ENCODE peak calls at places on chromosomes 16 and 17, in nine cellular contexts. Q is astrocyte, G is NB4, I is cardiac muscle cell, U is thoracic aorta, A is RWPE2, N is astrocyte of the spinal cord, E is Peyer's patch, F is HFF-Myc. X is an unnamed sample.

GRCh38 chr17:39672522-39673334 is 4.5 kb downstream of the PNMT start:
- DNase-seq in Q (no peak), G (no peak), I (no peak), U (no peak), A (no peak), N (no peak), E (no peak), F (no peak), X (no peak)

GRCh38 chr16:24141466-24141865 is 114.7 kb upstream of the CACNG3 start:
- DNase-seq in Q (no peak), G (no peak), I (no peak), U (no peak), A (no peak), N (no peak), E (no peak), F (no peak), X (no peak)

GRCh38 chr16:3580271-3580670 is 3.1 kb upstream of the NLRC3 start:
- DNase-seq in Q (no peak), G (peak), I (no peak), U (no peak), A (no peak), N (no peak), E (no peak), F (no peak), X (no peak)

GRCh38 chr17:81858967-81859905 is 1.1 kb downstream of the P4HB start:
- DNase-seq in Q (no peak), G (peak), I (no peak), U (no peak), A (no peak), N (no peak), E (no peak), F (no peak), X (peak)

GRCh38 chr17:7589891-7590611 is at the start of gene SOX15:
- DNase-seq in Q (peak), G (no peak), I (no peak), U (no peak), A (peak), N (peak), E (no peak), F (no peak), X (no peak)

GRCh38 chr17:3683054-3683511 is 12.9 kb downstream of the P2RX5 start:
- DNase-seq in Q (no peak), G (peak), I (peak), U (no peak), A (no peak), N (no peak), E (no peak), F (no peak), X (no peak)

GRCh38 chr17:58231644-58232043 is 6.7 kb upstream of the LPO start:
- DNase-seq in Q (peak), G (no peak), I (no peak), U (no peak), A (no peak), N (no peak), E (no peak), F (no peak), X (no peak)

GRCh38 chr17:38528101-38528500 is 77.7 kb downstream of the SRCIN1 start:
- DNase-seq in Q (no peak), G (no peak), I (peak), U (no peak), A (no peak), N (no peak), E (no peak), F (no peak), X (no peak)

GRCh38 chr16:798666-799065 is 1.9 kb downstream of the GNG13 start:
- DNase-seq in Q (no peak), G (no peak), I (no peak), U (no peak), A (no peak), N (no peak), E (no peak), F (no peak), X (no peak)

GRCh38 chr17:49388692-49389513 is 25.8 kb downstream of the PHB1 start:
- DNase-seq in Q (peak), G (no peak), I (no peak), U (no peak), A (no peak), N (no peak), E (no peak), F (no peak), X (no peak)

GRCh38 chr16:79542196-79542859 is 58.2 kb downstream of the MAF start:
- DNase-seq in Q (no peak), G (no peak), I (no peak), U (no peak), A (no peak), N (no peak), E (no peak), F (no peak), X (no peak)

GRCh38 chr17:73510981-73511442 is 133.2 kb downstream of the SDK2 start:
- DNase-seq in Q (no peak), G (no peak), I (no peak), U (no peak), A (no peak), N (no peak), E (no peak), F (no peak), X (no peak)

GRCh38 chr16:89586853-89587252 is 11.3 kb downstream of the CPNE7 start:
- DNase-seq in Q (no peak), G (no peak), I (no peak), U (no peak), A (peak), N (no peak), E (no peak), F (no peak), X (peak)

GRCh38 chr17:9958586-9959281 is 53.7 kb upstream of the RCVRN start:
- DNase-seq in Q (no peak), G (no peak), I (peak), U (no peak), A (no peak), N (no peak), E (peak), F (no peak), X (no peak)

GRCh38 chr17:61409301-61410099 is 9.9 kb downstream of the TBX2 start:
- DNase-seq in Q (peak), G (peak), I (peak), U (no peak), A (peak), N (no peak), E (peak), F (no peak), X (peak)

GRCh38 chr17:8384801-8385335 is 1.9 kb upstream of the RPL26 start:
- DNase-seq in Q (peak), G (no peak), I (peak), U (no peak), A (no peak), N (peak), E (no peak), F (peak), X (peak)

GRCh38 chr16:46817961-46818360 is 13.0 kb downstream of the C16orf87 start:
- DNase-seq in Q (peak), G (peak), I (no peak), U (no peak), A (no peak), N (peak), E (no peak), F (no peak), X (peak)

GRCh38 chr17:8031261-8031661 is 7.6 kb upstream of the ALOX15B start:
- DNase-seq in Q (no peak), G (no peak), I (no peak), U (no peak), A (no peak), N (no peak), E (no peak), F (no peak), X (no peak)

GRCh38 chr17:3888343-3889171 is 4.3 kb downstream of the CAMKK1 start:
- DNase-seq in Q (peak), G (no peak), I (no peak), U (peak), A (peak), N (peak), E (peak), F (peak), X (peak)

GRCh38 chr16:26247063-26247462 is 555.3 kb downstream of the HS3ST4 start:
- DNase-seq in Q (no peak), G (no peak), I (no peak), U (no peak), A (no peak), N (no peak), E (no peak), F (no peak), X (no peak)

GRCh38 chr16:80023865-80024264 is 423.3 kb upstream of the MAF start:
- DNase-seq in Q (no peak), G (no peak), I (no peak), U (no peak), A (no peak), N (peak), E (no peak), F (no peak), X (peak)

GRCh38 chr17:63095459-63095858 is 129.4 kb downstream of the TANC2 start:
- DNase-seq in Q (no peak), G (no peak), I (no peak), U (no peak), A (no peak), N (no peak), E (no peak), F (no peak), X (no peak)

GRCh38 chr16:11162571-11163268 is 93.3 kb downstream of the SOCS1 start:
- DNase-seq in Q (no peak), G (no peak), I (no peak), U (no peak), A (no peak), N (no peak), E (no peak), F (no peak), X (no peak)

GRCh38 chr16:51538707-51539604 is 387.9 kb upstream of the SALL1 start:
- DNase-seq in Q (peak), G (peak), I (no peak), U (no peak), A (peak), N (peak), E (no peak), F (peak), X (peak)

GRCh38 chr16:49834496-49835009 is 21.4 kb downstream of the ZNF423 start:
- DNase-seq in Q (no peak), G (no peak), I (peak), U (no peak), A (no peak), N (no peak), E (no peak), F (no peak), X (peak)

GRCh38 chr16:66503030-66503429 is 46.9 kb downstream of the TK2 start:
- DNase-seq in Q (no peak), G (no peak), I (no peak), U (no peak), A (no peak), N (no peak), E (no peak), F (no peak), X (no peak)

GRCh38 chr16:81275064-81275532 is 36.6 kb downstream of the BCO1 start:
- DNase-seq in Q (no peak), G (no peak), I (no peak), U (no peak), A (no peak), N (no peak), E (peak), F (no peak), X (no peak)

GRCh38 chr17:17792551-17793377 is 44.0 kb downstream of the SREBF1 start:
- DNase-seq in Q (peak), G (peak), I (no peak), U (no peak), A (no peak), N (peak), E (no peak), F (no peak), X (peak)

GRCh38 chr16:84519855-84520254 is 15.4 kb upstream of the MEAK7 start:
- DNase-seq in Q (no peak), G (no peak), I (no peak), U (no peak), A (no peak), N (no peak), E (no peak), F (no peak), X (no peak)

GRCh38 chr17:70159980-70160379 is 9.4 kb upstream of the KCNJ2 start:
- DNase-seq in Q (no peak), G (no peak), I (no peak), U (no peak), A (no peak), N (no peak), E (no peak), F (no peak), X (no peak)

GRCh38 chr16:18931756-18932155 is 5.5 kb upstream of the SMG1 start:
- DNase-seq in Q (no peak), G (no peak), I (no peak), U (no peak), A (no peak), N (no peak), E (no peak), F (no peak), X (no peak)

GRCh38 chr16:50155925-50156324 is 2.8 kb downstream of the TENT4B start:
- DNase-seq in Q (no peak), G (no peak), I (no peak), U (no peak), A (no peak), N (no peak), E (no peak), F (no peak), X (no peak)

DNA sequence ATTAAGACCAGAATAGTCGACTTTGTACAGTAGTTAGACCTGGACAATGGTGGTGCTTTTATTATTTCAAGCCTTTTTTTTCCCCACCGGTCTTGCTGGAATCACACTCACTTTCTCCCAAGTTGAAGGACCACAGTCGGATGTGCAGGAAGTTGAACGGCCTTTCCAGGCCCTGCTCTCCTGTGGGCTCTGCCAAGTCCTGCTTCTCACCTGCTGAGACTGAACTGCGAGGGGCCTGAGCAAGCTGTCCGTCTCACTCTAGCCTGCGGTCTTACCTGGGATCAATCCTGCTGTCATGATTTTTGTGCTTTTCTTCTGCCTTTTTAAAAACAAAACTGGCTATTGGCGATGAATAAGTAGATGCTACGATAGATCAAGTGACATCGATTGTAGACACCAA is 1.3 kb downstream of the TLCD3A start:
- DNase-seq in Q (no peak), G (no peak), I (no peak), U (no peak), A (no peak), N (no peak), E (no peak), F (no peak), X (no peak)
- H3K4me3 ChIP-seq in Q (peak), G (no peak), I (peak), U (peak), A (peak), N (peak), E (peak), F (peak), X (peak)

GRCh38 chr17:20095366-20096080 is 86.4 kb downstream of the SPECC1 start:
- DNase-seq in Q (peak), G (peak), I (peak), U (peak), A (no peak), N (peak), E (no peak), F (peak), X (peak)
- H3K4me3 ChIP-seq in Q (peak), G (no peak), I (no peak), U (peak), A (no peak), N (no peak), E (no peak), F (no peak), X (no peak)

GRCh38 chr16:57725077-57725953 is 10.3 kb upstream of the KATNB1 start:
- DNase-seq in Q (no peak), G (no peak), I (no peak), U (no peak), A (no peak), N (no peak), E (peak), F (no peak), X (peak)
- H3K4me3 ChIP-seq in Q (no peak), G (no peak), I (no peak), U (no peak), A (no peak), N (no peak), E (no peak), F (no peak), X (no peak)

GRCh38 chr17:27541326-27542023 is 85.2 kb downstream of the KSR1 start:
- DNase-seq in Q (no peak), G (no peak), I (no peak), U (no peak), A (no peak), N (no peak), E (no peak), F (no peak), X (no peak)

GRCh38 chr17:27539152-27539551 is 82.9 kb downstream of the KSR1 start:
- DNase-seq in Q (no peak), G (no peak), I (no peak), U (no peak), A (no peak), N (no peak), E (no peak), F (no peak), X (no peak)

GRCh38 chr17:27538156-27538955 is 82.1 kb downstream of the KSR1 start:
- DNase-seq in Q (peak), G (no peak), I (no peak), U (no peak), A (no peak), N (no peak), E (no peak), F (no peak), X (no peak)

GRCh38 chr17:27539794-27540193 is 83.5 kb downstream of the KSR1 start:
- DNase-seq in Q (no peak), G (no peak), I (no peak), U (no peak), A (no peak), N (no peak), E (no peak), F (no peak), X (no peak)

GRCh38 chr17:27540300-27541105 is 84.3 kb downstream of the KSR1 start:
- DNase-seq in Q (peak), G (peak), I (no peak), U (peak), A (no peak), N (peak), E (peak), F (peak), X (peak)
- H3K4me3 ChIP-seq in Q (no peak), G (no peak), I (no peak), U (peak), A (no peak), N (no peak), E (no peak), F (no peak), X (peak)

GRCh38 chr17:47942568-47942967 is 1.2 kb downstream of the PNPO start:
- DNase-seq in Q (no peak), G (no peak), I (no peak), U (no peak), A (no peak), N (no peak), E (no peak), F (no peak), X (no peak)
- H3K4me3 ChIP-seq in Q (peak), G (peak), I (no peak), U (peak), A (peak), N (peak), E (peak), F (peak), X (no peak)

DNA sequence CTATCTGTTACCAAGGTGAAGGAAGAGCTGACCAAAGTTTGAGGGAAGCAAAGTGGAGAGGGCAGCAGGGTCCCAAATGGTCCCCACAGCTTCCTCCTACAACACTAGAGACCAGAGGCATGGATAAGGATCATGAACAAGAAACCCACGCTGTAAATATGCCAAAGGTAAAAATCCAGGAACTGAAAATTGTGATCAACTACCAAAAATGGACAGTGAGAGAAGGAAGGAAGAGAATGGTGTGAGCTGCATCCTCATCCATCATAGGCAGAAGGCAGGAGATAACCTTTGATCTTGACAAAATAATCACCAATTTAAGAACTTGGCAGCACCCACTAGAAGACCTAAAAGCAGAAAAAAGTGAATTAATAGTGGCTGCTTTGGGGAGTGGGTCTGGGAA is 66.2 kb downstream of the CYTH1 start:
- DNase-seq in Q (no peak), G (no peak), I (no peak), U (no peak), A (no peak), N (no peak), E (no peak), F (no peak), X (no peak)
- H3K4me3 ChIP-seq in Q (no peak), G (no peak), I (no peak), U (no peak), A (no peak), N (no peak), E (no peak), F (no peak), X (no peak)

X was measured in choroid plexus epithelial cell.